ENCODE peak calls at places on chromosomes 11 and 22, in eight cellular contexts. One of them, this sample, is unnamed.

GRCh38 chr11:116335891-116336290 is 436.9 kb downstream of the BUD13 start:
- DNase-seq in upper lobe of right lung: no peak
- DNase-seq in progenitor cell of endocrine pancreas: no peak
- DNase-seq in brain microvascular endothelial cell: no peak
- DNase-seq in CD8-positive, alpha-beta T cell: no peak
- DNase-seq in mesothelial cell of epicardium: no peak
- DNase-seq in astrocyte of the spinal cord: no peak
- DNase-seq in nephron progenitor cell: no peak
- DNase-seq in this sample: no peak

GRCh38 chr11:1852885-1853284 is at the start of gene LSP1:
- DNase-seq in astrocyte of the spinal cord: no peak
- DNase-seq in progenitor cell of endocrine pancreas: no peak
- DNase-seq in brain microvascular endothelial cell: no peak
- DNase-seq in mesothelial cell of epicardium: no peak
- DNase-seq in nephron progenitor cell: no peak
- DNase-seq in CD8-positive, alpha-beta T cell: peak; percentile 81
- DNase-seq in upper lobe of right lung: peak; percentile 80
- DNase-seq in this sample: no peak

GRCh38 chr22:39384750-39385480 is 14.7 kb upstream of the TAB1 start:
- DNase-seq in brain microvascular endothelial cell: peak; percentile 26
- DNase-seq in mesothelial cell of epicardium: no peak
- DNase-seq in upper lobe of right lung: no peak
- DNase-seq in nephron progenitor cell: peak; percentile 40
- DNase-seq in progenitor cell of endocrine pancreas: no peak
- DNase-seq in CD8-positive, alpha-beta T cell: no peak
- DNase-seq in astrocyte of the spinal cord: no peak
- DNase-seq in this sample: no peak

GRCh38 chr22:18085188-18085587 is 7.4 kb downstream of the PEX26 start:
- DNase-seq in upper lobe of right lung: no peak
- DNase-seq in nephron progenitor cell: no peak
- DNase-seq in astrocyte of the spinal cord: no peak
- DNase-seq in progenitor cell of endocrine pancreas: no peak
- DNase-seq in CD8-positive, alpha-beta T cell: no peak
- DNase-seq in brain microvascular endothelial cell: no peak
- DNase-seq in mesothelial cell of epicardium: no peak
- DNase-seq in this sample: no peak

GRCh38 chr22:41998361-41999261 is at the start of gene WBP2NL:
- DNase-seq in progenitor cell of endocrine pancreas: no peak
- DNase-seq in CD8-positive, alpha-beta T cell: peak; percentile 81
- DNase-seq in mesothelial cell of epicardium: no peak
- DNase-seq in brain microvascular endothelial cell: peak; percentile 58
- DNase-seq in upper lobe of right lung: peak; percentile 92
- DNase-seq in nephron progenitor cell: no peak
- DNase-seq in astrocyte of the spinal cord: peak; percentile 80
- DNase-seq in this sample: peak; percentile 59

GRCh38 chr22:42662114-42663021 is 13.2 kb upstream of the CYB5R3 start:
- DNase-seq in upper lobe of right lung: peak; percentile 89
- DNase-seq in mesothelial cell of epicardium: peak; percentile 80
- DNase-seq in brain microvascular endothelial cell: peak; percentile 45
- DNase-seq in progenitor cell of endocrine pancreas: peak; percentile 86
- DNase-seq in nephron progenitor cell: peak; percentile 95
- DNase-seq in CD8-positive, alpha-beta T cell: peak; percentile 72
- DNase-seq in astrocyte of the spinal cord: peak; percentile 68
- DNase-seq in this sample: peak; percentile 95

GRCh38 chr11:70138403-70138802 is 60.3 kb downstream of the ANO1 start:
- DNase-seq in brain microvascular endothelial cell: no peak
- DNase-seq in progenitor cell of endocrine pancreas: no peak
- DNase-seq in upper lobe of right lung: no peak
- DNase-seq in CD8-positive, alpha-beta T cell: no peak
- DNase-seq in nephron progenitor cell: no peak
- DNase-seq in mesothelial cell of epicardium: no peak
- DNase-seq in astrocyte of the spinal cord: no peak
- DNase-seq in this sample: no peak

GRCh38 chr11:10503217-10503616 is 37.8 kb downstream of the RNF141 start:
- DNase-seq in nephron progenitor cell: no peak
- DNase-seq in mesothelial cell of epicardium: no peak
- DNase-seq in brain microvascular endothelial cell: no peak
- DNase-seq in CD8-positive, alpha-beta T cell: no peak
- DNase-seq in upper lobe of right lung: no peak
- DNase-seq in progenitor cell of endocrine pancreas: no peak
- DNase-seq in astrocyte of the spinal cord: no peak
- DNase-seq in this sample: no peak

DNA sequence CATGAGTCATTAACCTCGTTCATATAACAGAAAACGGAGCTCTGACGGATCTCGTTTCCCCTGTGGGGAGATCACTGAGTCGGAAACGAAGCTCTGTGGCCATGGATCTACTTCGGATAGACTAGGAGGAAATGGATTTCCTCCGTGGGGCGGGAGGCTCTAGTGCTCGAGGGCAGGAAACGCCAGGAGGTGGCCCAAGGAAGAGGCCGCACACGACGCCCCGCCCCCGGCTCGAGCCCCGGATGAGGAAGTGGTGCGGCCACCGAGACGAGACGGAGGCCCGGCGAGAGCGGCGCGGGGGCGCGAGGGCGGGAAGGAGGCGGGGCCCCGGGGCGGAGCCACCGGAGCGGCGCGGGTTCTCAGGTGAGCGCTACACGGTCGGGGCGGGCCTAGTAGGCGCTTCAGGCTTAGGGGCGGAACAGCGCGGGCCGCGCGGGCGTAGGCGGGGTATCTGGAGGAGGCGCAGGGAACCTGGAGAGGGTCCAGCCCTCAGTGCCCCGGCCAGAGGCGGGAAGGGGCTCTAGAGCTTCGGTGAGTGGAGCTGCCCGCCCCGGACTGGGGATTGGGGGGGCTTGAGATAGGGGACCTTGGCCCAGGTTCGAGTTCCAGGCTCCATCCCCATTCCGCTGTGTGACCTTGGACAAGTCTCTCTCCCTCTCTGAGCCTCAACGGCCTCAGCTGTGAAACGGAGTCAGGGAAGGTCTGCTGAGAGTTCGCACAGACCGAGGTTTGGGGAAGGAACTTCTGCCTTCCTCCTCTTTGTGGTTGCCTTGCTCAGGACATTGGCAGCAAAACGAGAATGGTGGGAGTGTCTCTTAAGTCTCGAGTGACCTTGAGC is at the start of gene DEPDC5:
- DNase-seq in mesothelial cell of epicardium: peak; percentile 93
- DNase-seq in CD8-positive, alpha-beta T cell: peak; percentile 96
- DNase-seq in nephron progenitor cell: peak; percentile 96
- DNase-seq in progenitor cell of endocrine pancreas: peak; percentile 96
- DNase-seq in brain microvascular endothelial cell: peak; percentile 83
- DNase-seq in upper lobe of right lung: peak; percentile 98
- DNase-seq in astrocyte of the spinal cord: peak; percentile 94
- DNase-seq in this sample: peak; percentile 80
- TF ChIP-seq CTCF in mesothelial cell of epicardium: no peak
- TF ChIP-seq CTCF in CD8-positive, alpha-beta T cell: no peak
- TF ChIP-seq CTCF in nephron progenitor cell: no peak
- TF ChIP-seq CTCF in progenitor cell of endocrine pancreas: no peak
- TF ChIP-seq CTCF in brain microvascular endothelial cell: no peak
- TF ChIP-seq CTCF in upper lobe of right lung: no peak
- TF ChIP-seq CTCF in astrocyte of the spinal cord: peak; percentile 2
- TF ChIP-seq CTCF in this sample: no peak

GRCh38 chr22:46594947-46595298 is 25.3 kb upstream of the GRAMD4 start:
- DNase-seq in mesothelial cell of epicardium: no peak
- DNase-seq in progenitor cell of endocrine pancreas: no peak
- DNase-seq in astrocyte of the spinal cord: no peak
- DNase-seq in CD8-positive, alpha-beta T cell: no peak
- DNase-seq in upper lobe of right lung: peak; percentile 56
- DNase-seq in nephron progenitor cell: no peak
- DNase-seq in brain microvascular endothelial cell: no peak
- DNase-seq in this sample: no peak

GRCh38 chr22:46595545-46595944 is 24.6 kb upstream of the GRAMD4 start:
- DNase-seq in nephron progenitor cell: no peak
- DNase-seq in progenitor cell of endocrine pancreas: no peak
- DNase-seq in upper lobe of right lung: peak; percentile 55
- DNase-seq in CD8-positive, alpha-beta T cell: no peak
- DNase-seq in mesothelial cell of epicardium: no peak
- DNase-seq in astrocyte of the spinal cord: no peak
- DNase-seq in brain microvascular endothelial cell: no peak
- DNase-seq in this sample: no peak

GRCh38 chr22:46596032-46596441 is 24.1 kb upstream of the GRAMD4 start:
- DNase-seq in progenitor cell of endocrine pancreas: no peak
- DNase-seq in astrocyte of the spinal cord: no peak
- DNase-seq in mesothelial cell of epicardium: no peak
- DNase-seq in upper lobe of right lung: peak; percentile 68
- DNase-seq in nephron progenitor cell: no peak
- DNase-seq in CD8-positive, alpha-beta T cell: no peak
- DNase-seq in brain microvascular endothelial cell: no peak
- DNase-seq in this sample: no peak

GRCh38 chr22:46598224-46598623 is 22.0 kb upstream of the GRAMD4 start:
- DNase-seq in upper lobe of right lung: no peak
- DNase-seq in astrocyte of the spinal cord: no peak
- DNase-seq in progenitor cell of endocrine pancreas: no peak
- DNase-seq in brain microvascular endothelial cell: no peak
- DNase-seq in nephron progenitor cell: no peak
- DNase-seq in CD8-positive, alpha-beta T cell: no peak
- DNase-seq in mesothelial cell of epicardium: no peak
- DNase-seq in this sample: no peak

DNA sequence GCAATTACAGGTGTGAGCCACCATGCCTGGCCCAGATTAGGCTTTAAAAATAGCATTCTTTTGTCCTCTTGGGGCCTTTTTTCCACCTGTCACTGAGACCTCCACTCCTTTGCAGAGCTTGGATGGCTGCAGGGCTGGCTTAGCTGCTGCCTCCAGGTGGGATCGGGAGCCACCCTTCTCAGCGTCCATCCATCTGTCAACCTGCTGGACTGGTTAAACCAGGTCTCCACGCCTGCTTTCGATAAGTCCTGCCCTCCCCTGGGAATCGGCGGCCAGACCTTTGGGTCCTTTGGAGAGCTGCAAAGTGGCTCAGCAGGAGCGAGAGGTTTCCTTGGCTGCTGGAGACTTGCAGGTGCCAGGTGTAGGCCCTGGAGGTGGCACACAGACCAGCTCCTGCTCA is 23.4 kb upstream of the GRAMD4 start:
- DNase-seq in nephron progenitor cell: no peak
- DNase-seq in brain microvascular endothelial cell: no peak
- DNase-seq in astrocyte of the spinal cord: no peak
- DNase-seq in upper lobe of right lung: peak; percentile 90
- DNase-seq in mesothelial cell of epicardium: peak; percentile 52
- DNase-seq in progenitor cell of endocrine pancreas: peak; percentile 87
- DNase-seq in CD8-positive, alpha-beta T cell: no peak
- DNase-seq in this sample: no peak
- TF ChIP-seq CTCF in nephron progenitor cell: no peak
- TF ChIP-seq CTCF in brain microvascular endothelial cell: no peak
- TF ChIP-seq CTCF in astrocyte of the spinal cord: no peak
- TF ChIP-seq CTCF in upper lobe of right lung: peak; percentile 23
- TF ChIP-seq CTCF in mesothelial cell of epicardium: no peak
- TF ChIP-seq CTCF in progenitor cell of endocrine pancreas: peak; percentile 62
- TF ChIP-seq CTCF in CD8-positive, alpha-beta T cell: no peak
- TF ChIP-seq CTCF in this sample: no peak

GRCh38 chr22:19490628-19491230 is 11.0 kb downstream of the CDC45 start:
- DNase-seq in CD8-positive, alpha-beta T cell: no peak
- DNase-seq in mesothelial cell of epicardium: no peak
- DNase-seq in brain microvascular endothelial cell: no peak
- DNase-seq in nephron progenitor cell: no peak
- DNase-seq in upper lobe of right lung: no peak
- DNase-seq in progenitor cell of endocrine pancreas: no peak
- DNase-seq in astrocyte of the spinal cord: no peak
- DNase-seq in this sample: no peak

GRCh38 chr22:19492504-19493174 is 12.9 kb downstream of the CDC45 start:
- DNase-seq in brain microvascular endothelial cell: no peak
- DNase-seq in astrocyte of the spinal cord: no peak
- DNase-seq in nephron progenitor cell: no peak
- DNase-seq in progenitor cell of endocrine pancreas: no peak
- DNase-seq in upper lobe of right lung: no peak
- DNase-seq in CD8-positive, alpha-beta T cell: no peak
- DNase-seq in mesothelial cell of epicardium: no peak
- DNase-seq in this sample: no peak

GRCh38 chr22:19488285-19488684 is 8.6 kb downstream of the CDC45 start:
- DNase-seq in nephron progenitor cell: no peak
- DNase-seq in brain microvascular endothelial cell: no peak
- DNase-seq in CD8-positive, alpha-beta T cell: no peak
- DNase-seq in astrocyte of the spinal cord: no peak
- DNase-seq in upper lobe of right lung: no peak
- DNase-seq in progenitor cell of endocrine pancreas: no peak
- DNase-seq in mesothelial cell of epicardium: no peak
- DNase-seq in this sample: no peak

GRCh38 chr22:19494001-19494560 is 14.4 kb downstream of the CDC45 start:
- DNase-seq in astrocyte of the spinal cord: no peak
- DNase-seq in progenitor cell of endocrine pancreas: no peak
- DNase-seq in mesothelial cell of epicardium: no peak
- DNase-seq in nephron progenitor cell: no peak
- DNase-seq in CD8-positive, alpha-beta T cell: no peak
- DNase-seq in brain microvascular endothelial cell: no peak
- DNase-seq in upper lobe of right lung: no peak
- DNase-seq in this sample: no peak

DNA sequence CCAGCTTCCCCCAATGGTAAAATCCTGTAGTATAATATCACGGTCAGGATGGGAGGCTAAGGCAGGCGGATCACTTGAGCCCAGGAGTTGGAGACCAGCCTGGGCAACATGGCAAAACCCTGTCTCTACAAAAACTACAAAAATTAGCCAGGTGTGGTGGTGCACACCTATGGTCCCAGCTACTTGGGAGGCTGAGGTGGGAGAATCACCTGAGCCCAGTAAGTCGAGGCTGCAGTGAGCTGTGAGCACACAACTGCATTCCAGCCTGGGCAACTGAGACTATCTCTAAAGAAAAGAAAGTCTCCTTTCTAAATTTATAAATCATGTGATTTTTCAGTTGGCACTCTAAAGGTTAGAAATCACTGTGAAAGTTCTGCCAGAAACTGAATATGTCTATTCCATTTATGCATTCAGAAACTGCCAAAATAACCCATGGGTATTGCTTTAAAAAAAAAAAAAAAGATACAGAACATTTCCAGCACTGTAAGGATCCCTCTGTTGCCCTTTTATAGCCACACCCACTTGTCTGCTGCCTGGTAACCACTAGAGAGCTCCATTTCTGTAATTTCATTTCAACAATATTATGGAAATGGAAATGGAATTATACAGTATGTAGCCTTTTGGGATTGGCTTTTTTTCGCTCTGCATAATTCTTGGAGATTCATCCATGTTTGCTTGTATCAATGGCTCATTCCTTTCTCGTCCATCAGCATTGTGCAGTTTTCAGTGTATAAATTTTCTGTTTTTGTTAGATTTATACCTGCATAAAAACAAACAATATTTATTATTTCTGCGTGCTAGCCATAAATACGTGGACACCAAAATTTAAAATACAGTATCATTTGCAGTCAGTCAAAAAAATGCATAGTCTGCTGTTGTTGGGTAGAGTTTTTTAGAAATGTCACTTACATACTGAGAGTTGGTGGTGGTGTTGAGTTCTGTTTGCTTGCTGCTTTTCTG is 9.4 kb downstream of the CDC45 start:
- DNase-seq in CD8-positive, alpha-beta T cell: no peak
- DNase-seq in mesothelial cell of epicardium: no peak
- DNase-seq in progenitor cell of endocrine pancreas: no peak
- DNase-seq in brain microvascular endothelial cell: peak; percentile 9
- DNase-seq in astrocyte of the spinal cord: no peak
- DNase-seq in nephron progenitor cell: no peak
- DNase-seq in upper lobe of right lung: no peak
- DNase-seq in this sample: no peak
- TF ChIP-seq CTCF in CD8-positive, alpha-beta T cell: no peak
- TF ChIP-seq CTCF in mesothelial cell of epicardium: no peak
- TF ChIP-seq CTCF in progenitor cell of endocrine pancreas: no peak
- TF ChIP-seq CTCF in brain microvascular endothelial cell: peak; percentile 36
- TF ChIP-seq CTCF in astrocyte of the spinal cord: peak; percentile 10
- TF ChIP-seq CTCF in nephron progenitor cell: no peak
- TF ChIP-seq CTCF in upper lobe of right lung: no peak
- TF ChIP-seq CTCF in this sample: no peak

GRCh38 chr11:66343176-66343575 is 1.7 kb downstream of the BRMS1 start:
- DNase-seq in CD8-positive, alpha-beta T cell: no peak
- DNase-seq in upper lobe of right lung: peak; percentile 3
- DNase-seq in mesothelial cell of epicardium: no peak
- DNase-seq in astrocyte of the spinal cord: no peak
- DNase-seq in brain microvascular endothelial cell: no peak
- DNase-seq in progenitor cell of endocrine pancreas: no peak
- DNase-seq in nephron progenitor cell: no peak
- DNase-seq in this sample: no peak

GRCh38 chr11:66347425-66348276 is at the start of gene B4GAT1:
- DNase-seq in upper lobe of right lung: peak; percentile 88
- DNase-seq in brain microvascular endothelial cell: peak; percentile 87
- DNase-seq in progenitor cell of endocrine pancreas: peak; percentile 66
- DNase-seq in nephron progenitor cell: peak; percentile 83
- DNase-seq in CD8-positive, alpha-beta T cell: peak; percentile 74
- DNase-seq in mesothelial cell of epicardium: peak; percentile 61
- DNase-seq in astrocyte of the spinal cord: peak; percentile 93
- DNase-seq in this sample: peak; percentile 79

GRCh38 chr11:66346476-66347424 is 679 bp downstream of the B4GAT1 start:
- DNase-seq in progenitor cell of endocrine pancreas: no peak
- DNase-seq in brain microvascular endothelial cell: no peak
- DNase-seq in mesothelial cell of epicardium: no peak
- DNase-seq in astrocyte of the spinal cord: peak; percentile 22
- DNase-seq in nephron progenitor cell: no peak
- DNase-seq in upper lobe of right lung: no peak
- DNase-seq in CD8-positive, alpha-beta T cell: no peak
- DNase-seq in this sample: no peak

GRCh38 chr11:66345316-66345649 is 379 bp upstream of the BRMS1 start:
- DNase-seq in upper lobe of right lung: no peak
- DNase-seq in brain microvascular endothelial cell: no peak
- DNase-seq in nephron progenitor cell: no peak
- DNase-seq in CD8-positive, alpha-beta T cell: no peak
- DNase-seq in progenitor cell of endocrine pancreas: no peak
- DNase-seq in mesothelial cell of epicardium: no peak
- DNase-seq in astrocyte of the spinal cord: no peak
- DNase-seq in this sample: no peak

DNA sequence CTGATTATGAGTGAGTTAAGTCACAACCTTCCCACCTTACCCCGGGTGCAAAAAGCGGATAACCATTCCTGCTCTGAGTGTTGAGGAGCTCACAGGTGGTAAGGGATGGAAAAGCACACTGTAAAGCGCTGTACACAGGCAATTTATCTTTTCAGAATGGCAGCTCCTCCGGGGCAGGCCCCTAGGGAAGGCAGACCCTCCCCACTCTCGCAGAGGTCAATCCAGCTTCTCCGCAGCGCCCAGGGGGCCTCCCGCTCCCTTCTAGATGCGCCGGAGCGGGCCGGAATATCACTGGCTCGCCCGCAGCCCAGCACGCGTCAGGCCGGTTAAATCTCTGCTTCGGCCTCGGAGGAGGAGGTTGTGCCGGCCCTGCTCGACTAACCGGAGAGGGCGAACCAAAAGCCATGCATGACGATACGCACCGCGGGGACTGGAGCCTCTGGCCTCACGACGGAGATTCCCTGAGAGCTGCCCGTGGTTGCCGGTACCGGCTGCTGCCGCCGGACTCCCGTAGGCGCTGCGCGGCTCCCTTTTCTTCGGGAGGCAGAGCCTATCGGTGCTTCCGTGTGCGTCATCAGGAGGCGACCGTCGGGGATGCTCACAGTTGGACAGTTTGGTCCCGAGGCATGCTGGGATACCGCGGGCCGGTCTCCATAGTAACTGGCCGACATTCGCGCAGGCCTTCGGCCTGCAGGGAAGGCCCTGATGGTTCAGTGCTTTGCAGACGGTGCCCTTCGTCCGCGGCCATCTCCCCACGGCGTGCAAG is at the start of gene BRMS1:
- DNase-seq in brain microvascular endothelial cell: peak; percentile 98
- DNase-seq in upper lobe of right lung: peak; percentile 100
- DNase-seq in astrocyte of the spinal cord: peak; percentile 97
- DNase-seq in mesothelial cell of epicardium: peak; percentile 98
- DNase-seq in CD8-positive, alpha-beta T cell: peak; percentile 97
- DNase-seq in nephron progenitor cell: peak; percentile 96
- DNase-seq in progenitor cell of endocrine pancreas: peak; percentile 89
- DNase-seq in this sample: peak; percentile 98
- TF ChIP-seq CTCF in brain microvascular endothelial cell: peak; percentile 29
- TF ChIP-seq CTCF in upper lobe of right lung: peak; percentile 20
- TF ChIP-seq CTCF in astrocyte of the spinal cord: no peak
- TF ChIP-seq CTCF in mesothelial cell of epicardium: no peak
- TF ChIP-seq CTCF in CD8-positive, alpha-beta T cell: no peak
- TF ChIP-seq CTCF in nephron progenitor cell: no peak
- TF ChIP-seq CTCF in progenitor cell of endocrine pancreas: peak; percentile 26
- TF ChIP-seq CTCF in this sample: no peak